ENCODE peak calls at places on chromosomes 11 and 22, in five cellular contexts. E is left ventricle myocardium superior; U is ovary; C is hypothalamus; P is stimulated activated CD4-positive, alpha-beta T cell treated with anti-CD3 and anti-CD28 coated beads, TNF-alpha, amount 100 ng/mL, for 48 hours. G is an unnamed sample.

GRCh38 chr11:65133724-65134123 is 595 bp downstream of the SYVN1 start:
- DNase-seq in E (peak), U (peak), C (no peak), P (no peak), G (no peak)

GRCh38 chr22:26887456-26887855 is 230.1 kb downstream of the MIAT start:
- DNase-seq in E (no peak), U (no peak), C (no peak), P (no peak), G (peak)

GRCh38 chr11:78586452-78587046 is 11.9 kb upstream of the NARS2 start:
- DNase-seq in E (no peak), U (no peak), C (no peak), P (no peak), G (peak)

GRCh38 chr11:82899191-82899820 is 924 bp downstream of the PRCP start:
- DNase-seq in E (no peak), U (no peak), C (no peak), P (no peak), G (no peak)

GRCh38 chr22:50626856-50627451 is 998 bp downstream of the ARSA start:
- DNase-seq in E (no peak), U (peak), C (no peak), P (no peak), G (no peak)

GRCh38 chr11:66325140-66325754 is 8.4 kb upstream of the CD248 start:
- DNase-seq in E (peak), U (no peak), C (no peak), P (no peak), G (peak)

GRCh38 chr22:38798496-38798895 is 4.6 kb upstream of the DNAL4 start:
- DNase-seq in E (no peak), U (no peak), C (no peak), P (no peak), G (no peak)

GRCh38 chr22:48719978-48720661 is 1107.6 kb downstream of the BRD1 start:
- DNase-seq in E (peak), U (no peak), C (no peak), P (no peak), G (no peak)

GRCh38 chr11:36037031-36037430 is 93.2 kb downstream of the LDLRAD3 start:
- DNase-seq in E (peak), U (peak), C (no peak), P (no peak), G (peak)

GRCh38 chr11:35427158-35427557 is 7.8 kb upstream of the SLC1A2 start:
- DNase-seq in E (no peak), U (no peak), C (no peak), P (no peak), G (peak)

GRCh38 chr11:11577932-11578331 is 43.9 kb downstream of the GALNT18 start:
- DNase-seq in E (no peak), U (no peak), C (no peak), P (no peak), G (peak)

GRCh38 chr11:47271961-47272661 is 2.2 kb downstream of the MADD start:
- DNase-seq in E (peak), U (no peak), C (no peak), P (no peak), G (no peak)

GRCh38 chr11:47132490-47132889 is 44.2 kb downstream of the ARFGAP2 start:
- DNase-seq in E (no peak), U (no peak), C (no peak), P (no peak), G (no peak)

GRCh38 chr11:44607987-44608386 is 42.5 kb downstream of the CD82 start:
- DNase-seq in E (no peak), U (no peak), C (no peak), P (no peak), G (no peak)

GRCh38 chr11:62889484-62890437 is 9.1 kb downstream of the SLC3A2 start:
- DNase-seq in E (no peak), U (no peak), C (no peak), P (no peak), G (no peak)

GRCh38 chr11:20854214-20854613 is 184.8 kb downstream of the NELL1 start:
- DNase-seq in E (no peak), U (no peak), C (no peak), P (no peak), G (no peak)

GRCh38 chr11:119694334-119694733 is 34.7 kb downstream of the NECTIN1 start:
- DNase-seq in E (no peak), U (no peak), C (no peak), P (no peak), G (peak)

GRCh38 chr11:133946541-133947297 is 10.0 kb downstream of the IGSF9B start:
- DNase-seq in E (peak), U (no peak), C (no peak), P (no peak), G (peak)

GRCh38 chr11:77090046-77090372 is 12.6 kb upstream of the OMP start:
- DNase-seq in E (peak), U (no peak), C (no peak), P (no peak), G (no peak)

GRCh38 chr11:118010738-118011461 is 24.7 kb downstream of the IL10RA start:
- DNase-seq in E (peak), U (no peak), C (no peak), P (no peak), G (no peak)

GRCh38 chr11:130737866-130738431 is 178.3 kb downstream of the SNX19 start:
- DNase-seq in E (peak), U (peak), C (no peak), P (no peak), G (peak)

GRCh38 chr22:37020192-37020479 is 594 bp downstream of the MPST start:
- DNase-seq in E (peak), U (no peak), C (no peak), P (no peak), G (peak)

GRCh38 chr11:59782080-59782479 is 26.9 kb downstream of the STX3 start:
- DNase-seq in E (no peak), U (no peak), C (no peak), P (no peak), G (no peak)

GRCh38 chr11:86269645-86270044 is 25.1 kb downstream of the EED start:
- DNase-seq in E (no peak), U (no peak), C (no peak), P (no peak), G (no peak)

GRCh38 chr11:65290448-65291165 is 24.1 kb upstream of the CDC42EP2 start:
- DNase-seq in E (peak), U (peak), C (no peak), P (no peak), G (peak)

GRCh38 chr11:32065865-32066264 is 25.0 kb upstream of the RCN1 start:
- DNase-seq in E (no peak), U (no peak), C (no peak), P (no peak), G (no peak)

GRCh38 chr11:106958506-106959248 is 59.6 kb downstream of the GUCY1A2 start:
- DNase-seq in E (no peak), U (no peak), C (no peak), P (no peak), G (no peak)

GRCh38 chr11:82533628-82534353 is 199.9 kb downstream of the FAM181B start:
- DNase-seq in E (no peak), U (no peak), C (no peak), P (no peak), G (no peak)

GRCh38 chr11:13260963-13261599 is 16.5 kb upstream of the BMAL1 start:
- DNase-seq in E (peak), U (no peak), C (no peak), P (no peak), G (peak)

GRCh38 chr11:67300256-67300755 is 3.0 kb upstream of the SSH3 start:
- DNase-seq in E (peak), U (no peak), C (no peak), P (no peak), G (no peak)

GRCh38 chr11:65487467-65488272 is 11.2 kb upstream of the MALAT1 start:
- DNase-seq in E (peak), U (peak), C (peak), P (no peak), G (peak)

GRCh38 chr11:45048870-45049825 is 97.3 kb upstream of the PRDM11 start:
- DNase-seq in E (no peak), U (no peak), C (no peak), P (no peak), G (no peak)

GRCh38 chr22:25493794-25494193 is 70.7 kb upstream of the GRK3 start:
- DNase-seq in E (no peak), U (no peak), C (no peak), P (no peak), G (no peak)

GRCh38 chr22:40720538-40721256 is 41.4 kb downstream of the MCHR1 start:
- DNase-seq in E (no peak), U (no peak), C (no peak), P (no peak), G (peak)

GRCh38 chr22:29650370-29650769 is 46.9 kb downstream of the NF2 start:
- DNase-seq in E (no peak), U (no peak), C (no peak), P (no peak), G (no peak)